ENCODE peak calls at places on chromosomes 1 and 21, in six cellular contexts. N is tibial artery, B is dorsolateral prefrontal cortex, S is Peyer's patch, D is upper lobe of right lung, R is fibroblast of lung. O is an unnamed sample.

GRCh38 chr1:182206628-182207239 is 145.2 kb upstream of the ZNF648 start:
- DNase-seq in R (peak), S (no peak), D (no peak), N (peak), B (no peak), O (no peak)

GRCh38 chr1:1230656-1231399 is 973 bp downstream of the SDF4 start:
- DNase-seq in R (peak), D (no peak), S (no peak), B (no peak), N (no peak), O (no peak)

GRCh38 chr1:12769031-12769430 is 4.5 kb upstream of the PRAMEF12 start:
- DNase-seq in R (no peak), D (no peak), B (no peak), N (no peak), S (no peak), O (no peak)

GRCh38 chr1:66563094-66563800 is 29.3 kb downstream of the SGIP1 start:
- DNase-seq in N (peak), B (no peak), S (no peak), D (no peak), R (peak), O (no peak)

GRCh38 chr21:17513214-17514123 is 626 bp downstream of the CXADR start:
- DNase-seq in B (peak), D (peak), R (peak), N (no peak), S (peak), O (peak)

GRCh38 chr1:67850611-67851075 is 17.4 kb upstream of the GNG12 start:
- DNase-seq in B (no peak), R (peak), D (peak), S (peak), N (peak), O (no peak)

GRCh38 chr1:24416666-24417391 is 1.2 kb downstream of the NIPAL3 start:
- DNase-seq in B (no peak), R (peak), S (no peak), N (no peak), D (no peak), O (no peak)

GRCh38 chr1:199283814-199284213 is 645.0 kb downstream of the PTPRC start:
- DNase-seq in B (no peak), R (no peak), N (no peak), D (no peak), S (no peak), O (no peak)

GRCh38 chr1:175823401-175823800 is 80.0 kb upstream of the TNR start:
- DNase-seq in B (no peak), R (no peak), S (no peak), N (no peak), D (no peak), O (no peak)

GRCh38 chr1:8962812-8963669 is 17.4 kb downstream of the CA6 start:
- DNase-seq in B (no peak), R (peak), N (peak), S (peak), D (peak), O (no peak)

GRCh38 chr1:89941110-89941770 is 53.7 kb upstream of the ZNF326 start:
- DNase-seq in N (no peak), S (no peak), B (no peak), D (no peak), R (no peak), O (no peak)

GRCh38 chr1:78617615-78618026 is 2.6 kb upstream of the IFI44L start:
- DNase-seq in R (peak), S (peak), N (peak), B (peak), D (peak), O (peak)

GRCh38 chr1:34906756-34907155 is 22.7 kb downstream of the DLGAP3 start:
- DNase-seq in N (no peak), B (no peak), S (no peak), R (no peak), D (no peak), O (no peak)

GRCh38 chr1:40315239-40315794 is 1.8 kb downstream of the COL9A2 start:
- DNase-seq in N (peak), R (peak), B (peak), S (peak), D (peak), O (peak)

GRCh38 chr1:44646276-44646675 is 28.0 kb downstream of the TMEM53 start:
- DNase-seq in S (peak), N (no peak), D (no peak), R (peak), B (no peak), O (no peak)

GRCh38 chr1:64969305-64970066 is 3.1 kb upstream of the JAK1 start:
- DNase-seq in R (peak), D (no peak), B (no peak), N (no peak), S (no peak), O (no peak)

GRCh38 chr1:219310181-219310728 is 136.6 kb downstream of the LYPLAL1 start:
- DNase-seq in D (no peak), S (no peak), N (no peak), B (no peak), R (no peak), O (no peak)

GRCh38 chr1:46691997-46692790 is 20.5 kb downstream of the TEX38 start:
- DNase-seq in B (no peak), D (no peak), S (no peak), N (no peak), R (peak), O (peak)

GRCh38 chr1:163785868-163786267 is 464.1 kb downstream of the NUF2 start:
- DNase-seq in D (no peak), N (no peak), B (no peak), S (no peak), R (no peak), O (no peak)

GRCh38 chr1:219666242-219666641 is 53.3 kb upstream of the ZC3H11B start:
- DNase-seq in N (peak), S (no peak), D (no peak), R (peak), B (no peak), O (no peak)

GRCh38 chr1:181141431-181141910 is 53.0 kb downstream of the IER5 start:
- DNase-seq in D (no peak), S (no peak), N (no peak), R (peak), B (no peak), O (no peak)

GRCh38 chr1:196546272-196547245 is 61.7 kb downstream of the KCNT2 start:
- DNase-seq in B (no peak), D (no peak), R (peak), S (no peak), N (no peak), O (no peak)

GRCh38 chr21:45525910-45526306 is 16.3 kb downstream of the SLC19A1 start:
- DNase-seq in R (no peak), S (no peak), D (peak), B (no peak), N (no peak), O (no peak)

GRCh38 chr1:204191481-204191880 is 4.8 kb downstream of the KISS1 start:
- DNase-seq in D (no peak), B (no peak), N (no peak), R (no peak), S (no peak), O (peak)

GRCh38 chr1:10733967-10734366 is 62.5 kb downstream of the CASZ1 start:
- DNase-seq in N (no peak), B (no peak), D (peak), S (no peak), R (no peak), O (no peak)

GRCh38 chr1:11523261-11523660 is 44.3 kb downstream of the DISP3 start:
- DNase-seq in B (no peak), R (no peak), D (no peak), S (no peak), N (no peak), O (no peak)

GRCh38 chr1:9494936-9495758 is 44.1 kb upstream of the SLC25A33 start:
- DNase-seq in B (no peak), R (peak), S (peak), N (no peak), D (peak), O (no peak)

GRCh38 chr1:39919545-39919944 is 17.8 kb upstream of the MYCL start:
- DNase-seq in B (no peak), S (no peak), D (peak), N (no peak), R (peak), O (no peak)

GRCh38 chr1:67159233-67159632 is 7.0 kb upstream of the IL23R start:
- DNase-seq in B (no peak), R (no peak), S (no peak), N (no peak), D (no peak), O (no peak)

GRCh38 chr1:93661829-93662474 is 19.7 kb downstream of the BCAR3 start:
- DNase-seq in S (no peak), B (no peak), R (peak), D (no peak), N (no peak), O (no peak)

GRCh38 chr1:29504266-29504665 is 267.9 kb downstream of the PTPRU start:
- DNase-seq in D (no peak), B (no peak), N (no peak), R (no peak), S (no peak), O (no peak)

GRCh38 chr1:241776911-241777310 is 71.1 kb upstream of the EXO1 start:
- DNase-seq in N (no peak), B (no peak), D (no peak), S (no peak), R (no peak), O (no peak)

GRCh38 chr1:94947453-94947852 is 20.5 kb upstream of the CNN3 start:
- DNase-seq in R (peak), D (no peak), B (no peak), N (no peak), S (no peak), O (no peak)

GRCh38 chr1:172609528-172609927 is 49.4 kb upstream of the FASLG start:
- DNase-seq in D (no peak), N (no peak), B (no peak), R (peak), S (no peak), O (no peak)

GRCh38 chr21:45454924-45455315 is 50.0 kb downstream of the COL18A1 start:
- DNase-seq in R (peak), S (no peak), B (no peak), D (no peak), N (no peak), O (no peak)

GRCh38 chr21:35810431-35810970 is 249.8 kb downstream of the SETD4 start:
- DNase-seq in R (no peak), N (no peak), B (no peak), D (no peak), S (no peak), O (no peak)

GRCh38 chr21:43271452-43272020 is 102.7 kb downstream of the CRYAA start:
- DNase-seq in S (no peak), B (no peak), R (no peak), N (no peak), D (peak), O (no peak)

GRCh38 chr1:179550753-179551682 is 24.7 kb downstream of the NPHS2 start:
- DNase-seq in B (no peak), D (no peak), S (no peak), R (peak), N (no peak), O (no peak)

DNA sequence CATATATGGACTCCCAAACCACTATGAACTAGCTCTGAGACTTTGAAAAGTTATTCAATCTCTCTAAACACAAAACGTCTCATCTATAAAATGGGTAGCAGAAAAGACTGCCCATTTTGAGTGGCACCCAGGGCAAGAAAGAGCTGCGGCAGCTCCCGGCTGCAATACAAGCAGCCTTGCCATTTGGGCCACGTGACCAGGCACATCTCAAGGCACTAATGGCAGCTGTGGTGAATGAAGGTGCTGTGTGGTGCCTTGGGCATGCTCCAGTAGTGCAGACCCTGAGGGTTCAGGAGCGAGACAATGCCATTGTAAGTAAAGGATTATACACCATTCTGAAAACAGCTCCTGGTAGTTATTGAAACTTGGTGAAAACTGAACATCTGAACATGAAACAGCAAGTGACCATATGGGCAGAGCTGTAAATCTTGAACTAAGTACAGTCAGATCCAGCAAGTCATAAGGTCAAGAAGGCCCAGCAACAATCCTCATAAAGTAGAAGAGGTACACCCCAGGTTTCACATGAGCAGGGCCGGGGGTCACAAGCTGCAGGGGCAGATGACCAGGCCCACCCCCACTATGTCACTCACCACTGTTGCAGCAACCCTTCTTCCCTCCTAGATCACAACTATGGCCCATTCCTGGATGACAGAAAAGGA is 39.4 kb upstream of the HIVEP3 start:
- DNase-seq in R (no peak), N (no peak), B (no peak), D (no peak), S (no peak), O (no peak)
- H3K27ac ChIP-seq in R (no peak), N (no peak), B (no peak), D (no peak), S (no peak), O (no peak)

DNA sequence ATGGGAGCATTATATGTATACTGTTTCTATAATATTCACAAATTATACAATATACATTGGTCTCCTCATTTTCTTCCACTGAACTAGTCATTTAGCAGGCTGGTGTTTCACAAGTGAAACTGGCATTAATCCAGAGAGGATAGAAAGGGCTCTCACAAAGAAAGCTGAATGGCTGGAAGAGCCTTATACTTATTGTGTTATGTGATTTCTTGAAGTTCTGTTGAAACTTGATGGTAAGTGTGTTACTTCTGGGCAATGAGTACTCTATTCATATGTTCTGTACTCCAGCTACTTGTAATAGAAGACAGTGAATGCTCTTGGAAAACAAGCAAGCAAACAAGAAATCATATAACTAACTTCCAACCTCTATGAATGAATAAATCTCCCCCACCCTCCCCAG is 14.9 kb downstream of the STX12 start:
- DNase-seq in B (no peak), R (peak), N (no peak), S (no peak), D (no peak), O (no peak)
- H3K27ac ChIP-seq in B (no peak), R (no peak), N (no peak), S (no peak), D (peak), O (no peak)

DNA sequence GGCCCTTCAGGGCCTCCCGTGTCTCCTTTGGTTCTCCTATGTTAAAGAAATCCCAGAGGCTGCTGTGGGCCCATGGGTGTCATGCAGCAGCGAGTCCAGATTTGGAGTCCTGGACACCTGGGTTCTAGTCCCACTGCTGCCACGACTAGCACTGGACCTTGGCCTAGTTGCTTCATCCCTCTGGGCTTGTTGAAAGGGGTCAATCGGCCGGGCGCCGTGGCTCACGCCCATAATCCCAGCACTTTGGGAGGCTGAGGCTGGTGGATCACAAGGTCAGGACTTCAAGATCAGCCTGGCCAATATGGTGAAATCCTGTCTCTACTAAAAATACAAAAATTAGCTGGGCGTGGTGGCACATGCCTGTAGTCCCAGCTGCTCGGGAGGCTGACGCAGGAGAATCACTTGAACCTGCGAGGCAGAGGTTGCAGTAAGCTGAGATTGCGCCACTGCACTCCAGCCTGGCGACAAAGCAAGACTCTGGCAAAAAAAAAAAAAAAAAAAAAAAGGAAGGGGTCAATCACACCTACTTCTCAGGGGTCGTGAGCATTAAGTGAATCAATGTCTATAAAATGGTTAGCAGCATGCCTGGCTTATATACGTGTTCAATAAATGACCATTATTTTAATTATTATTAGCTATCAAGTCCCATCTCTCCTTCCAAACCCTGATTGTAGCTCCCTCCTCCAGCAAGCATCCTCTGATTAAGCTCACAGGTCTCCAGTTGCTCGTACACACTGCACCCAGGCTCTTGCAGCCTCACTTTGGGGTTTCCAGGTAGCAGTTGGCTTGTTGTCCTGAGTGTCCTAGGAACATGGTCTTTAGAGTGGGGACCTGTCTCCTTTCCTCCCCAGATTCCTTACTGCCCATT is 43.8 kb downstream of the KIRREL1 start:
- DNase-seq in B (no peak), S (no peak), D (peak), R (no peak), N (no peak), O (no peak)
- H3K27ac ChIP-seq in B (no peak), S (no peak), D (no peak), R (peak), N (peak), O (no peak)

GRCh38 chr1:3067301-3067670 is 1.7 kb upstream of the PRDM16 start:
- DNase-seq in S (no peak), B (peak), R (no peak), D (peak), N (no peak), O (no peak)
- H3K27ac ChIP-seq in S (no peak), B (peak), R (no peak), D (no peak), N (peak), O (no peak)

DNA sequence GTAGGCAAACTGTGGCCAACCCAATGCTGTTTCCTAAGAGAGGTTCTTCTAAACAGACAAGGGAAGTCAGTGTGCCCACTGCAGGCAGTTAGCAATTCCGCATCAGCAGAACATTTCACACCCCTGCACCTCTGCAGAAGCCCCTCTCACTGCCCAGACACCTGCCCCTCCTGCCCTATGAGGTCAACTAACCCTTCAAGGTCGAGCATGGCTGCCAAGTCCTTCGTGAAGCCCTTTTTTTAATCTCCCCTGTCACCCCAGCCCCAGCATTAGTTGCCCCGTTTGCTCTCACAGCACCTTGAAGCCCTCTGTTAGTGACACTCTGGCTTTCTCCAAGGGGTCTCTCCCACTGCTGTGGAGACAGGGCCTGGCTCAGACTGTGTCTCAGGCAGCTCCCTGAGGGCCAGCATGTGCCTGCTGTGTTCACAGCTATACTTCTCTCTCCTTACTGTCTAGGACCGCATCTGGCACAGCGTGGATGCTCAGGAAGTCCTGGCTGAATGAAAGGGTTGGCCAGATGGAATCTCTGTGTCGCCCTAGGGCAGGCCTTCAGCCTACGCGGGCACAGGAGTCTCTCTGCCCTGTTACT is 20.0 kb downstream of the SLC2A1 start:
- DNase-seq in D (no peak), R (no peak), S (peak), B (no peak), N (no peak), O (no peak)
- H3K27ac ChIP-seq in D (peak), R (no peak), S (peak), B (peak), N (peak), O (no peak)

GRCh38 chr1:171160181-171160580 is 24.9 kb upstream of the FMO2 start:
- DNase-seq in D (no peak), N (no peak), S (no peak), B (no peak), R (no peak), O (no peak)
- H3K27ac ChIP-seq in D (peak), N (peak), S (no peak), B (no peak), R (no peak), O (no peak)